ENCODE peak calls at places on chromosomes 6 and 20, in eight cellular contexts. One of them, this sample, is unnamed.

GRCh38 chr6:2231438-2231837 is 14.0 kb downstream of the GMDS start:
- DNase-seq in brain microvascular endothelial cell: no peak
- DNase-seq in testis: no peak
- DNase-seq in CD8-positive, alpha-beta T cell: no peak
- DNase-seq in GM12865: no peak
- DNase-seq in AG10803: peak
- DNase-seq in PC-9: no peak
- DNase-seq in cardiac fibroblast: peak
- DNase-seq in this sample: no peak

GRCh38 chr6:165782812-165783211 is 119.8 kb upstream of the PDE10A start:
- DNase-seq in brain microvascular endothelial cell: no peak
- DNase-seq in testis: no peak
- DNase-seq in CD8-positive, alpha-beta T cell: no peak
- DNase-seq in GM12865: no peak
- DNase-seq in AG10803: no peak
- DNase-seq in PC-9: no peak
- DNase-seq in cardiac fibroblast: no peak
- DNase-seq in this sample: no peak

GRCh38 chr6:158631678-158632537 is 12.6 kb downstream of the DYNLT1 start:
- DNase-seq in brain microvascular endothelial cell: peak
- DNase-seq in testis: peak
- DNase-seq in CD8-positive, alpha-beta T cell: no peak
- DNase-seq in GM12865: no peak
- DNase-seq in AG10803: peak
- DNase-seq in PC-9: peak
- DNase-seq in cardiac fibroblast: peak
- DNase-seq in this sample: no peak

GRCh38 chr20:62318411-62319345 is 15.9 kb downstream of the ADRM1 start:
- DNase-seq in brain microvascular endothelial cell: no peak
- DNase-seq in testis: no peak
- DNase-seq in CD8-positive, alpha-beta T cell: no peak
- DNase-seq in GM12865: no peak
- DNase-seq in AG10803: no peak
- DNase-seq in PC-9: no peak
- DNase-seq in cardiac fibroblast: no peak
- DNase-seq in this sample: no peak

GRCh38 chr20:62860924-62861691 is 514 bp downstream of the TCFL5 start:
- DNase-seq in brain microvascular endothelial cell: no peak
- DNase-seq in testis: no peak
- DNase-seq in CD8-positive, alpha-beta T cell: peak
- DNase-seq in GM12865: peak
- DNase-seq in AG10803: peak
- DNase-seq in PC-9: no peak
- DNase-seq in cardiac fibroblast: no peak
- DNase-seq in this sample: peak

GRCh38 chr20:44032583-44033138 is 118.0 kb downstream of the TOX2 start:
- DNase-seq in brain microvascular endothelial cell: no peak
- DNase-seq in testis: no peak
- DNase-seq in CD8-positive, alpha-beta T cell: no peak
- DNase-seq in GM12865: no peak
- DNase-seq in AG10803: no peak
- DNase-seq in PC-9: no peak
- DNase-seq in cardiac fibroblast: no peak
- DNase-seq in this sample: no peak

GRCh38 chr20:53444386-53444785 is 149.3 kb downstream of the ZNF217 start:
- DNase-seq in brain microvascular endothelial cell: no peak
- DNase-seq in testis: peak
- DNase-seq in CD8-positive, alpha-beta T cell: no peak
- DNase-seq in GM12865: no peak
- DNase-seq in AG10803: no peak
- DNase-seq in PC-9: no peak
- DNase-seq in cardiac fibroblast: peak
- DNase-seq in this sample: no peak

GRCh38 chr20:50729925-50730764 is 1.2 kb upstream of the PARD6B start:
- DNase-seq in brain microvascular endothelial cell: no peak
- DNase-seq in testis: peak
- DNase-seq in CD8-positive, alpha-beta T cell: no peak
- DNase-seq in GM12865: no peak
- DNase-seq in AG10803: peak
- DNase-seq in PC-9: peak
- DNase-seq in cardiac fibroblast: peak
- DNase-seq in this sample: no peak

GRCh38 chr20:39706089-39706721 is 744.1 kb downstream of the DHX35 start:
- DNase-seq in brain microvascular endothelial cell: no peak
- DNase-seq in testis: peak
- DNase-seq in CD8-positive, alpha-beta T cell: no peak
- DNase-seq in GM12865: no peak
- DNase-seq in AG10803: no peak
- DNase-seq in PC-9: no peak
- DNase-seq in cardiac fibroblast: no peak
- DNase-seq in this sample: no peak

GRCh38 chr6:158817298-158818007 is 1.7 kb downstream of the EZR start:
- DNase-seq in brain microvascular endothelial cell: peak
- DNase-seq in testis: peak
- DNase-seq in CD8-positive, alpha-beta T cell: no peak
- DNase-seq in GM12865: peak
- DNase-seq in AG10803: peak
- DNase-seq in PC-9: no peak
- DNase-seq in cardiac fibroblast: no peak
- DNase-seq in this sample: no peak

GRCh38 chr6:134593887-134594286 is 276.0 kb upstream of the SGK1 start:
- DNase-seq in brain microvascular endothelial cell: no peak
- DNase-seq in testis: no peak
- DNase-seq in CD8-positive, alpha-beta T cell: no peak
- DNase-seq in GM12865: no peak
- DNase-seq in AG10803: no peak
- DNase-seq in PC-9: no peak
- DNase-seq in cardiac fibroblast: no peak
- DNase-seq in this sample: no peak

GRCh38 chr20:36098364-36098763 is 56.2 kb upstream of the EPB41L1 start:
- DNase-seq in brain microvascular endothelial cell: no peak
- DNase-seq in testis: peak
- DNase-seq in CD8-positive, alpha-beta T cell: no peak
- DNase-seq in GM12865: peak
- DNase-seq in AG10803: peak
- DNase-seq in PC-9: no peak
- DNase-seq in cardiac fibroblast: peak
- DNase-seq in this sample: peak

GRCh38 chr20:4488407-4489339 is 233.0 kb upstream of the PRND start:
- DNase-seq in brain microvascular endothelial cell: peak
- DNase-seq in testis: no peak
- DNase-seq in CD8-positive, alpha-beta T cell: no peak
- DNase-seq in GM12865: no peak
- DNase-seq in AG10803: peak
- DNase-seq in PC-9: no peak
- DNase-seq in cardiac fibroblast: peak
- DNase-seq in this sample: no peak

GRCh38 chr6:108597601-108598315 is 37.0 kb downstream of the FOXO3 start:
- DNase-seq in brain microvascular endothelial cell: no peak
- DNase-seq in testis: no peak
- DNase-seq in CD8-positive, alpha-beta T cell: no peak
- DNase-seq in GM12865: peak
- DNase-seq in AG10803: no peak
- DNase-seq in PC-9: no peak
- DNase-seq in cardiac fibroblast: no peak
- DNase-seq in this sample: peak

GRCh38 chr6:108596947-108597346 is 36.2 kb downstream of the FOXO3 start:
- DNase-seq in brain microvascular endothelial cell: no peak
- DNase-seq in testis: no peak
- DNase-seq in CD8-positive, alpha-beta T cell: no peak
- DNase-seq in GM12865: peak
- DNase-seq in AG10803: no peak
- DNase-seq in PC-9: no peak
- DNase-seq in cardiac fibroblast: no peak
- DNase-seq in this sample: no peak

GRCh38 chr6:108594640-108595039 is 33.9 kb downstream of the FOXO3 start:
- DNase-seq in brain microvascular endothelial cell: no peak
- DNase-seq in testis: no peak
- DNase-seq in CD8-positive, alpha-beta T cell: no peak
- DNase-seq in GM12865: no peak
- DNase-seq in AG10803: no peak
- DNase-seq in PC-9: no peak
- DNase-seq in cardiac fibroblast: no peak
- DNase-seq in this sample: no peak

GRCh38 chr6:108592371-108593337 is 31.9 kb downstream of the FOXO3 start:
- DNase-seq in brain microvascular endothelial cell: peak
- DNase-seq in testis: no peak
- DNase-seq in CD8-positive, alpha-beta T cell: peak
- DNase-seq in GM12865: peak
- DNase-seq in AG10803: peak
- DNase-seq in PC-9: peak
- DNase-seq in cardiac fibroblast: peak
- DNase-seq in this sample: peak

DNA sequence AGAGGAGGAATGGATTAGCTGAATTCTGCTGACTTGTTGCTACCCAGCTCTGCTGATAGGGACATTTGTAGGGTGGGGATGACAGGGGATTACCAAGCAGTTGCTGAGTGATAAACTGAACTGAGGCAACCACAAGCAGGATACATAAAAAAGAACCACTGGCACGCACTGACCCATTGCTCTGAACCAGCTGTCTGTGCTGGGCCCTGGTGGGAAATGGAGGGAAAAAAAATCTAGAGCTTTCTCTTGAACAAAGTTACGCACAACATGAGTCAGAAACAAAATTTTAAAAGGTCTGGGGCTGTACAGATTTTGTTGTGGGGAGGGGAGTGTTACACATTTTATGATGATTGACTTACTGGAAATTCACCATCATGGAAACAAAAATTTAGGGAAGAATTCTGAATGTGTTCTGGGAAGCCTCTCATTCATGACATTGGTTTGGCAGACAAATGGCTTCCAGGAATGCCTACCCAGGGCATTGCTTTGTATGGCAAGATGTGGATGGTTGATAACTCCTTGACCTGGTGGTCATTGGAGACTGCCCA is 37.7 kb downstream of the FOXO3 start:
- DNase-seq in brain microvascular endothelial cell: no peak
- DNase-seq in testis: no peak
- DNase-seq in CD8-positive, alpha-beta T cell: no peak
- DNase-seq in GM12865: peak
- DNase-seq in AG10803: peak
- DNase-seq in PC-9: no peak
- DNase-seq in cardiac fibroblast: peak
- DNase-seq in this sample: peak
- H3K4me3 ChIP-seq in brain microvascular endothelial cell: no peak
- H3K4me3 ChIP-seq in testis: no peak
- H3K4me3 ChIP-seq in CD8-positive, alpha-beta T cell: no peak
- H3K4me3 ChIP-seq in GM12865: no peak
- H3K4me3 ChIP-seq in AG10803: no peak
- H3K4me3 ChIP-seq in PC-9: no peak
- H3K4me3 ChIP-seq in cardiac fibroblast: no peak
- H3K4me3 ChIP-seq in this sample: peak

DNA sequence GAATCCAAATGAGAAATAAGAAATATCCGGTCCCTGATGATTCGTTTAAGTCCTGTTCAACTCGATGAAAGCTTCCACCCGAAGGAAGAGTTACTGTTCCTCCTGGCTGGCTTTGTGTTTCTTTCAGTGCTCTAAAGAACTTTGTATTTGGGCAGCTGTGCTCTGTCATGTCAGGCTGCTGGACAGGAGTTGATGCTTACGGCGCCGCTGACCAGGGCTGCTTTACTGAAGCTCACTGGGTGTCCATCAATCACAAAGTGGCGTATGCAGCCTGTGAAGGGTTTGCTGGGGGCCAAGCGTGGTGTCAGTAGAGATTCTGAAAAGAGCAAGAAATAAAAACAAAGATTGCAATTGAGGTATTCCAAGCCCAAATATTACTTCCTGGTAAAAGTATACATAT is 21.9 kb downstream of the FAM229B start:
- DNase-seq in brain microvascular endothelial cell: no peak
- DNase-seq in testis: no peak
- DNase-seq in CD8-positive, alpha-beta T cell: no peak
- DNase-seq in GM12865: no peak
- DNase-seq in AG10803: no peak
- DNase-seq in PC-9: no peak
- DNase-seq in cardiac fibroblast: no peak
- DNase-seq in this sample: no peak
- TF ChIP-seq CTCF in brain microvascular endothelial cell: no peak
- TF ChIP-seq CTCF in testis: no peak
- TF ChIP-seq CTCF in CD8-positive, alpha-beta T cell: no peak
- TF ChIP-seq CTCF in GM12865: no peak
- TF ChIP-seq CTCF in AG10803: no peak
- TF ChIP-seq CTCF in PC-9: no peak
- TF ChIP-seq CTCF in cardiac fibroblast: no peak
- TF ChIP-seq CTCF in this sample: no peak

GRCh38 chr20:58842276-58842675 is 8.4 kb downstream of the GNAS-AS1 start:
- DNase-seq in brain microvascular endothelial cell: no peak
- DNase-seq in testis: no peak
- DNase-seq in CD8-positive, alpha-beta T cell: no peak
- DNase-seq in GM12865: no peak
- DNase-seq in AG10803: no peak
- DNase-seq in PC-9: no peak
- DNase-seq in cardiac fibroblast: no peak
- DNase-seq in this sample: no peak
- H3K4me3 ChIP-seq in brain microvascular endothelial cell: no peak
- H3K4me3 ChIP-seq in testis: no peak
- H3K4me3 ChIP-seq in CD8-positive, alpha-beta T cell: no peak
- H3K4me3 ChIP-seq in GM12865: no peak
- H3K4me3 ChIP-seq in AG10803: no peak
- H3K4me3 ChIP-seq in PC-9: no peak
- H3K4me3 ChIP-seq in cardiac fibroblast: no peak
- H3K4me3 ChIP-seq in this sample: no peak

GRCh38 chr20:290081-290831 is at the start of gene C20orf96:
- DNase-seq in brain microvascular endothelial cell: peak
- DNase-seq in testis: peak
- DNase-seq in CD8-positive, alpha-beta T cell: peak
- DNase-seq in GM12865: peak
- DNase-seq in AG10803: peak
- DNase-seq in PC-9: peak
- DNase-seq in cardiac fibroblast: peak
- DNase-seq in this sample: peak
- TF ChIP-seq CTCF in brain microvascular endothelial cell: peak
- TF ChIP-seq CTCF in testis: no peak
- TF ChIP-seq CTCF in CD8-positive, alpha-beta T cell: peak
- TF ChIP-seq CTCF in GM12865: peak
- TF ChIP-seq CTCF in AG10803: peak
- TF ChIP-seq CTCF in PC-9: peak
- TF ChIP-seq CTCF in cardiac fibroblast: peak
- TF ChIP-seq CTCF in this sample: peak

DNA sequence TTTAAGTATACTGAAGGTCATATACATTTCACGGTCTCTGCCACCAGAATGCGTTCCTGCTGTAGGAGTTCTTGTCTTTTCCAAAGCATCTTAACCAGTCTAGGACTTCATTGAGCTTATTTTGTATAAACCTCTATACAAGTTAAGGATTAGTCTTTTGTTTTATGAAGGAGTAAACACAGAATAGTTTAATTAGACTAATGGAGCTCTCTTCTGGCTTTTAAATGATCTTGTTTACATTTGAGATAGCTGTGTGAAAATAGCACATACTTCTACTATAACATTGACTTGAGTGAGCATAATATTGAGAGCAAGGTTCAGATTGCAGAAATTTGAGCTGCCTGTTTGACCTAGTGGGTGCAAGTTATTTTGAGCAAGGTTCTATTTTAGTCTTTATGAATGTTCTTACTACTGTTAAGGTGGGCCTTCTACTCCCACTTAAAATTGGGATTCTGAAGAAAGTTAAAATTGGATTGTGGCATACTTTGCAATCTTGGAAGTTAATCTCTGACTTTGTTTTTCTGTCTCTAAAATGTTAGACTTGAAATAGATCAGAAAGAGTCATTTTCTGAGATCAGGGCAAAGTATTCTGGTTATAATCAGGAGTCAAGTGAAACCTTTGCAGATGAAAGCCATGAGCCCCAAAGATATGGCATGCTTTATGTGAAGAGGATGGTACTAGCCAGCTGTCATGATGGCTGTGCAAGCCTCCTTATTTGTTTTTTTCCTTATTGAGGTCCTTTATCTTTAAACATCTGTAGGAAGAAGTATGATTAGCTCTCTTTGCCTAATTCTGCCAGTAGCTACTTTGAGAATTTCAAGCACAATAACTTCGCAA is 41.8 kb downstream of the RPRD1B start:
- DNase-seq in brain microvascular endothelial cell: no peak
- DNase-seq in testis: no peak
- DNase-seq in CD8-positive, alpha-beta T cell: no peak
- DNase-seq in GM12865: no peak
- DNase-seq in AG10803: no peak
- DNase-seq in PC-9: no peak
- DNase-seq in cardiac fibroblast: no peak
- DNase-seq in this sample: no peak
- H3K4me3 ChIP-seq in brain microvascular endothelial cell: no peak
- H3K4me3 ChIP-seq in testis: no peak
- H3K4me3 ChIP-seq in CD8-positive, alpha-beta T cell: no peak
- H3K4me3 ChIP-seq in GM12865: no peak
- H3K4me3 ChIP-seq in AG10803: no peak
- H3K4me3 ChIP-seq in PC-9: no peak
- H3K4me3 ChIP-seq in cardiac fibroblast: no peak
- H3K4me3 ChIP-seq in this sample: no peak